ENCODE peak calls at places on chromosome 7, in seven cellular contexts. One of them, this sample, is unnamed.

GRCh38 chr7:89053130-89053529 is 257.6 kb upstream of the TEX47 start:
- DNase-seq in stimulated activated CD4-positive, alpha-beta T cell treated with anti-CD3 and anti-CD28 coated beads, Interleukin-1b, Interleukin-23, amount 100 ng/mL, for 1 hour: no peak
- DNase-seq in memory B cell: no peak
- DNase-seq in NCI-H748 treated with DMSO at 0.1 percent for 48 hours: no peak
- DNase-seq in caudate nucleus: no peak
- DNase-seq in GDM1: no peak
- DNase-seq in NCI-H1417: no peak
- DNase-seq in this sample: no peak

GRCh38 chr7:149815661-149816266 is 22.4 kb upstream of the ZNF862 start:
- DNase-seq in stimulated activated CD4-positive, alpha-beta T cell treated with anti-CD3 and anti-CD28 coated beads, Interleukin-1b, Interleukin-23, amount 100 ng/mL, for 1 hour: no peak
- DNase-seq in memory B cell: no peak
- DNase-seq in NCI-H748 treated with DMSO at 0.1 percent for 48 hours: no peak
- DNase-seq in caudate nucleus: no peak
- DNase-seq in GDM1: no peak
- DNase-seq in NCI-H1417: no peak
- DNase-seq in this sample: no peak

GRCh38 chr7:42978496-42978895 is 46.3 kb downstream of the MRPL32 start:
- DNase-seq in stimulated activated CD4-positive, alpha-beta T cell treated with anti-CD3 and anti-CD28 coated beads, Interleukin-1b, Interleukin-23, amount 100 ng/mL, for 1 hour: no peak
- DNase-seq in memory B cell: no peak
- DNase-seq in NCI-H748 treated with DMSO at 0.1 percent for 48 hours: no peak
- DNase-seq in caudate nucleus: no peak
- DNase-seq in GDM1: no peak
- DNase-seq in NCI-H1417: no peak
- DNase-seq in this sample: no peak

GRCh38 chr7:14598978-14599377 is 303.6 kb downstream of the DGKB start:
- DNase-seq in stimulated activated CD4-positive, alpha-beta T cell treated with anti-CD3 and anti-CD28 coated beads, Interleukin-1b, Interleukin-23, amount 100 ng/mL, for 1 hour: no peak
- DNase-seq in memory B cell: no peak
- DNase-seq in NCI-H748 treated with DMSO at 0.1 percent for 48 hours: no peak
- DNase-seq in caudate nucleus: no peak
- DNase-seq in GDM1: no peak
- DNase-seq in NCI-H1417: no peak
- DNase-seq in this sample: no peak

GRCh38 chr7:45105588-45106188 is 5.8 kb downstream of the TBRG4 start:
- DNase-seq in stimulated activated CD4-positive, alpha-beta T cell treated with anti-CD3 and anti-CD28 coated beads, Interleukin-1b, Interleukin-23, amount 100 ng/mL, for 1 hour: no peak
- DNase-seq in memory B cell: no peak
- DNase-seq in NCI-H748 treated with DMSO at 0.1 percent for 48 hours: no peak
- DNase-seq in caudate nucleus: no peak
- DNase-seq in GDM1: no peak
- DNase-seq in NCI-H1417: no peak
- DNase-seq in this sample: no peak

GRCh38 chr7:81690251-81690650 is 79.6 kb downstream of the HGF start:
- DNase-seq in stimulated activated CD4-positive, alpha-beta T cell treated with anti-CD3 and anti-CD28 coated beads, Interleukin-1b, Interleukin-23, amount 100 ng/mL, for 1 hour: no peak
- DNase-seq in memory B cell: no peak
- DNase-seq in NCI-H748 treated with DMSO at 0.1 percent for 48 hours: no peak
- DNase-seq in caudate nucleus: no peak
- DNase-seq in GDM1: no peak
- DNase-seq in NCI-H1417: peak; percentile 38
- DNase-seq in this sample: no peak

GRCh38 chr7:92303761-92304160 is 58.0 kb downstream of the ANKIB1 start:
- DNase-seq in stimulated activated CD4-positive, alpha-beta T cell treated with anti-CD3 and anti-CD28 coated beads, Interleukin-1b, Interleukin-23, amount 100 ng/mL, for 1 hour: no peak
- DNase-seq in memory B cell: no peak
- DNase-seq in NCI-H748 treated with DMSO at 0.1 percent for 48 hours: no peak
- DNase-seq in caudate nucleus: no peak
- DNase-seq in GDM1: no peak
- DNase-seq in NCI-H1417: no peak
- DNase-seq in this sample: no peak

GRCh38 chr7:41096921-41097320 is 606.0 kb downstream of the INHBA start:
- DNase-seq in stimulated activated CD4-positive, alpha-beta T cell treated with anti-CD3 and anti-CD28 coated beads, Interleukin-1b, Interleukin-23, amount 100 ng/mL, for 1 hour: no peak
- DNase-seq in memory B cell: no peak
- DNase-seq in NCI-H748 treated with DMSO at 0.1 percent for 48 hours: no peak
- DNase-seq in caudate nucleus: no peak
- DNase-seq in GDM1: no peak
- DNase-seq in NCI-H1417: no peak
- DNase-seq in this sample: no peak

GRCh38 chr7:74183653-74184450 is 9.7 kb downstream of the EIF4H start:
- DNase-seq in stimulated activated CD4-positive, alpha-beta T cell treated with anti-CD3 and anti-CD28 coated beads, Interleukin-1b, Interleukin-23, amount 100 ng/mL, for 1 hour: no peak
- DNase-seq in memory B cell: no peak
- DNase-seq in NCI-H748 treated with DMSO at 0.1 percent for 48 hours: no peak
- DNase-seq in caudate nucleus: no peak
- DNase-seq in GDM1: no peak
- DNase-seq in NCI-H1417: no peak
- DNase-seq in this sample: no peak

GRCh38 chr7:155486783-155487508 is 29.0 kb downstream of the EN2 start:
- DNase-seq in stimulated activated CD4-positive, alpha-beta T cell treated with anti-CD3 and anti-CD28 coated beads, Interleukin-1b, Interleukin-23, amount 100 ng/mL, for 1 hour: no peak
- DNase-seq in memory B cell: no peak
- DNase-seq in NCI-H748 treated with DMSO at 0.1 percent for 48 hours: no peak
- DNase-seq in caudate nucleus: no peak
- DNase-seq in GDM1: no peak
- DNase-seq in NCI-H1417: no peak
- DNase-seq in this sample: no peak

GRCh38 chr7:29019275-29019820 is 61.2 kb upstream of the TRIL start:
- DNase-seq in stimulated activated CD4-positive, alpha-beta T cell treated with anti-CD3 and anti-CD28 coated beads, Interleukin-1b, Interleukin-23, amount 100 ng/mL, for 1 hour: no peak
- DNase-seq in memory B cell: no peak
- DNase-seq in NCI-H748 treated with DMSO at 0.1 percent for 48 hours: no peak
- DNase-seq in caudate nucleus: no peak
- DNase-seq in GDM1: no peak
- DNase-seq in NCI-H1417: no peak
- DNase-seq in this sample: no peak

GRCh38 chr7:135550196-135550595 is 7.5 kb upstream of the NUP205 start:
- DNase-seq in stimulated activated CD4-positive, alpha-beta T cell treated with anti-CD3 and anti-CD28 coated beads, Interleukin-1b, Interleukin-23, amount 100 ng/mL, for 1 hour: no peak
- DNase-seq in memory B cell: no peak
- DNase-seq in NCI-H748 treated with DMSO at 0.1 percent for 48 hours: no peak
- DNase-seq in caudate nucleus: no peak
- DNase-seq in GDM1: no peak
- DNase-seq in NCI-H1417: no peak
- DNase-seq in this sample: no peak

GRCh38 chr7:17947606-17948005 is 7.3 kb upstream of the SNX13 start:
- DNase-seq in stimulated activated CD4-positive, alpha-beta T cell treated with anti-CD3 and anti-CD28 coated beads, Interleukin-1b, Interleukin-23, amount 100 ng/mL, for 1 hour: no peak
- DNase-seq in memory B cell: no peak
- DNase-seq in NCI-H748 treated with DMSO at 0.1 percent for 48 hours: no peak
- DNase-seq in caudate nucleus: no peak
- DNase-seq in GDM1: no peak
- DNase-seq in NCI-H1417: no peak
- DNase-seq in this sample: no peak

GRCh38 chr7:133796778-133797177 is 330.4 kb upstream of the LRGUK start:
- DNase-seq in stimulated activated CD4-positive, alpha-beta T cell treated with anti-CD3 and anti-CD28 coated beads, Interleukin-1b, Interleukin-23, amount 100 ng/mL, for 1 hour: no peak
- DNase-seq in memory B cell: no peak
- DNase-seq in NCI-H748 treated with DMSO at 0.1 percent for 48 hours: no peak
- DNase-seq in caudate nucleus: no peak
- DNase-seq in GDM1: no peak
- DNase-seq in NCI-H1417: no peak
- DNase-seq in this sample: no peak

GRCh38 chr7:26147030-26147429 is 5.0 kb upstream of the NFE2L3 start:
- DNase-seq in stimulated activated CD4-positive, alpha-beta T cell treated with anti-CD3 and anti-CD28 coated beads, Interleukin-1b, Interleukin-23, amount 100 ng/mL, for 1 hour: no peak
- DNase-seq in memory B cell: no peak
- DNase-seq in NCI-H748 treated with DMSO at 0.1 percent for 48 hours: no peak
- DNase-seq in caudate nucleus: no peak
- DNase-seq in GDM1: no peak
- DNase-seq in NCI-H1417: peak; percentile 21
- DNase-seq in this sample: no peak

GRCh38 chr7:100435401-100436304 is 644 bp downstream of the PPP1R35 start:
- DNase-seq in stimulated activated CD4-positive, alpha-beta T cell treated with anti-CD3 and anti-CD28 coated beads, Interleukin-1b, Interleukin-23, amount 100 ng/mL, for 1 hour: no peak
- DNase-seq in memory B cell: no peak
- DNase-seq in NCI-H748 treated with DMSO at 0.1 percent for 48 hours: no peak
- DNase-seq in caudate nucleus: peak; percentile 24
- DNase-seq in GDM1: no peak
- DNase-seq in NCI-H1417: peak; percentile 22
- DNase-seq in this sample: no peak

GRCh38 chr7:107937514-107937913 is 46.5 kb downstream of the DLD start:
- DNase-seq in stimulated activated CD4-positive, alpha-beta T cell treated with anti-CD3 and anti-CD28 coated beads, Interleukin-1b, Interleukin-23, amount 100 ng/mL, for 1 hour: no peak
- DNase-seq in memory B cell: no peak
- DNase-seq in NCI-H748 treated with DMSO at 0.1 percent for 48 hours: no peak
- DNase-seq in caudate nucleus: no peak
- DNase-seq in GDM1: no peak
- DNase-seq in NCI-H1417: no peak
- DNase-seq in this sample: no peak

GRCh38 chr7:144776447-144776846 is 59.4 kb downstream of the TPK1 start:
- DNase-seq in stimulated activated CD4-positive, alpha-beta T cell treated with anti-CD3 and anti-CD28 coated beads, Interleukin-1b, Interleukin-23, amount 100 ng/mL, for 1 hour: no peak
- DNase-seq in memory B cell: no peak
- DNase-seq in NCI-H748 treated with DMSO at 0.1 percent for 48 hours: no peak
- DNase-seq in caudate nucleus: no peak
- DNase-seq in GDM1: no peak
- DNase-seq in NCI-H1417: no peak
- DNase-seq in this sample: no peak

GRCh38 chr7:27424231-27424630 is 181.6 kb downstream of the EVX1 start:
- DNase-seq in stimulated activated CD4-positive, alpha-beta T cell treated with anti-CD3 and anti-CD28 coated beads, Interleukin-1b, Interleukin-23, amount 100 ng/mL, for 1 hour: no peak
- DNase-seq in memory B cell: no peak
- DNase-seq in NCI-H748 treated with DMSO at 0.1 percent for 48 hours: no peak
- DNase-seq in caudate nucleus: no peak
- DNase-seq in GDM1: no peak
- DNase-seq in NCI-H1417: no peak
- DNase-seq in this sample: no peak